ENCODE peak calls at places on chromosomes 12 and 14, in eight cellular contexts. T is transverse colon; Q is stomach; D is cardiac muscle cell; P is heart left ventricle; B is naive thymus-derived CD4-positive, alpha-beta T cell; C is right lobe of liver; S is thoracic aorta. Z is an unnamed sample. For H3K9me3, the result is how much of the 10 kb centered on the place peaks cover.

GRCh38 chr14:38873923-38874612 is 229.0 kb downstream of the SEC23A start:
- DNase-seq in B (no peak), D (no peak), Q (no peak), P (no peak), T (no peak), C (no peak), S (no peak), Z (no peak)

GRCh38 chr12:119614705-119615104 is 21.1 kb downstream of the TMEM233 start:
- DNase-seq in T (no peak), Q (no peak), P (no peak), B (no peak), C (no peak), S (no peak), D (no peak), Z (no peak)

GRCh38 chr14:105472496-105472991 is 2.1 kb upstream of the CRIP2 start:
- DNase-seq in P (peak), T (no peak), S (no peak), B (no peak), Q (peak), C (peak), D (no peak), Z (no peak)

GRCh38 chr14:41925409-41925808 is 318.7 kb downstream of the LRFN5 start:
- DNase-seq in B (no peak), D (peak), C (no peak), T (no peak), P (no peak), S (no peak), Q (no peak), Z (no peak)

GRCh38 chr12:118480235-118480634 is 103.9 kb downstream of the SUDS3 start:
- DNase-seq in P (no peak), B (no peak), C (no peak), T (no peak), S (no peak), Q (no peak), D (no peak), Z (no peak)

GRCh38 chr14:96130854-96131253 is 73.8 kb upstream of the BDKRB2 start:
- DNase-seq in T (no peak), Q (no peak), S (no peak), C (no peak), D (no peak), P (no peak), B (no peak), Z (no peak)

GRCh38 chr12:32273712-32274111 is 125.6 kb upstream of the FGD4 start:
- DNase-seq in S (no peak), D (peak), P (no peak), B (peak), T (peak), C (no peak), Q (no peak), Z (no peak)

GRCh38 chr12:25051583-25052190 is 102.8 kb upstream of the BCAT1 start:
- DNase-seq in B (no peak), T (peak), Q (no peak), C (no peak), S (no peak), P (no peak), D (no peak), Z (peak)

GRCh38 chr14:91511014-91511466 is 930 bp upstream of the PPP4R3A start:
- DNase-seq in P (no peak), Q (no peak), D (no peak), S (no peak), T (no peak), C (no peak), B (no peak), Z (no peak)

GRCh38 chr12:13941258-13942249 is 39.8 kb downstream of the GRIN2B start:
- DNase-seq in T (peak), D (peak), Q (peak), B (no peak), P (peak), C (peak), S (no peak), Z (no peak)

GRCh38 chr12:109732321-109733305 is 19.0 kb downstream of the FAM222A start:
- DNase-seq in C (peak), Q (peak), T (peak), S (no peak), P (peak), D (no peak), B (no peak), Z (no peak)

DNA sequence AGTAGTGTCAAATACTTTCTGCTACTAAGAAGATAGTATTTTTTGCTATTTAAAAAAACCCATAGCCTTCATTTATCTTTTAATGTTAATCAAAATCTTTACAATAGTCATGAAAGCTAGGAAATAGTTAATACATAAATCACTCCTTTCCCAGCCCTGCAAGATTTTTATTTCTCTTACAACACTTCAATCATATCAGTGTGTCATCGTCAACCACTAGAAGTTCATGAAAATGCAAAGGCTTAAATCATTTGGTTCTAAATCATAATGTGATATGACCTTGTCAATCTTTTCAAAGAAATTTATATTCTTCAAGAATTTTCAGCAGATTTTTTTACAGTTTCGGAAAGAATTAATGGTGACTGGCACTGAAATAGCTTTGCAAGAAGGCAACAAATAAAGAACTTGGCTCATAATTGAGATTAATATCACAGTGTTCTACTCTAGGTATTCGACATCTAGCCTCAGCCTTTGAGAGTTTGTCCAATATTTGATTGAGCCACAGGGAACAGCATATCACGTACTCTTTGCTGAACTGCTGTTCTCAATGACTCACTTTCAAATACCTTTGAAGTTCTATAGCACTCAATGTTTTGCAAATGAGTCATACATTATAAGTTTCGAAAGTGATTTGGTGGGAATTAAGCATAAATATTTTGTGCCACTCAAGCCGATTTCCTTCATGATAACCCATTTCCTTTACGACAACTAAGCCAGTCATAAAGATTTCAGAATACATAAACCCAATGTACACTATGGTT is 383.9 kb upstream of the FOXG1 start:
- DNase-seq in Q (no peak), S (no peak), B (no peak), D (no peak), P (no peak), C (no peak), T (no peak), Z (no peak)
- H3K9me3 ChIP-seq in Q (under half), S (under half), B (under half), D (under half), P (under half), C (under half), T (under half), Z (under half)

GRCh38 chr12:95998611-95999300 is 2.6 kb upstream of the HAL start:
- DNase-seq in Q (no peak), D (peak), B (peak), T (peak), C (peak), P (no peak), S (no peak), Z (peak)
- H3K9me3 ChIP-seq in Q (under half), D (under half), B (under half), T (under half), C (under half), P (under half), S (under half), Z (under half)

GRCh38 chr12:130139541-130139940 is 22.7 kb upstream of the FZD10 start:
- DNase-seq in B (no peak), T (no peak), Q (no peak), D (no peak), C (no peak), P (no peak), S (no peak), Z (no peak)
- H3K9me3 ChIP-seq in B (under half), T (under half), Q (under half), D (under half), C (under half), P (under half), S (under half), Z (under half)

GRCh38 chr12:34338751-34339150 is 316.5 kb downstream of the ALG10 start:
- DNase-seq in D (no peak), T (no peak), C (no peak), S (no peak), B (no peak), Q (no peak), P (no peak), Z (no peak)

GRCh38 chr12:34341362-34341733 is 319.1 kb downstream of the ALG10 start:
- DNase-seq in T (no peak), Q (no peak), C (no peak), S (no peak), D (no peak), B (no peak), P (no peak), Z (no peak)

GRCh38 chr12:34342048-34342447 is 319.8 kb downstream of the ALG10 start:
- DNase-seq in T (no peak), C (no peak), Q (no peak), P (no peak), B (no peak), D (no peak), S (no peak), Z (no peak)

GRCh38 chr12:34339922-34340321 is 317.6 kb downstream of the ALG10 start:
- DNase-seq in S (no peak), Q (no peak), C (no peak), B (no peak), P (no peak), D (no peak), T (no peak), Z (no peak)

DNA sequence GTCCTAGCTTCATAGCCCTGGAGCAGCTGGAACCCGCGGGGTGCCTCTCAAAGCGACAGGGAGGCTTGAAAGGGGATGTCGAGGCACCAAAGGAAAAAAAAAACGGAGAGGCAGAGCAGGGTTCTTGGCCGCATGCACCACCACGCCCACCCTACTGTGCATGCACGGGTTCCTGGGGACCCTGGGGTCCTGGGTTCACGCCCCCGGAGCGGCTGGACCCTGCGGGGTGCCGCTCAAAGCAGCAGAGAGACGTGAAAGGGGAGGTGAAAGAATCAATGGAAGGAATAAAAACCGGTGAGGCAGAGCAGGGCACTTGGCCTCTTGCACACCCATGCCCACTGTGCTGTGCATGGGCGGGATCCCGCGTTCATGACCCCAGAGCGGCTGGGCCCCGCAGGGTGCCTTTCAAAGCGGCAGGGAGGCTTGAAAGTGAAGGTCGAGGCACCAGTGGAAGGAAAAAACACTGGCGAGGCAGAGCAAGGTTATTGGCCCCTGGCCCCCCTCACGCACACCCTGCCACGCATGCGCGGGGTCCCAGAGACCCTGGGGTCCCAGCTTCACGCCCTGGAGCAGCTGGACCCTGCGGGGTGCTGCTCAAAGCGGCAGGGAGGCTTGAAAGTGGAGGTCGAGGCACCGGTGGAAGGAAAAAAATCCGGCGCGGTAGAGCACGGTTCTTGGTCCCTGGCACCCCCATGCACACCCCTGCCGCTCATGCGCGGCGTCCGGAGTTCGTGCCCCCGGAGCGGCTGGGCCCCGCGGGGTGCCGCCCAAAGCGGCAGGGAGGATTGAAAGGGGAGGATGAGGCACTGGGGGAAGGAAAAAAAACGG is 318.5 kb downstream of the ALG10 start:
- DNase-seq in P (no peak), S (no peak), C (no peak), B (no peak), D (no peak), Q (no peak), T (no peak), Z (no peak)
- H3K9me3 ChIP-seq in P (under half), S (under half), C (under half), B (half or more), D (under half), Q (half or more), T (under half), Z (under half)

GRCh38 chr12:85998074-85998473 is 124.0 kb downstream of the NTS start:
- DNase-seq in Q (no peak), T (no peak), C (no peak), P (no peak), D (no peak), B (no peak), S (no peak), Z (no peak)

GRCh38 chr12:85993746-85994145 is 119.7 kb downstream of the NTS start:
- DNase-seq in B (no peak), S (no peak), Q (no peak), P (no peak), D (no peak), C (no peak), T (no peak), Z (no peak)

DNA sequence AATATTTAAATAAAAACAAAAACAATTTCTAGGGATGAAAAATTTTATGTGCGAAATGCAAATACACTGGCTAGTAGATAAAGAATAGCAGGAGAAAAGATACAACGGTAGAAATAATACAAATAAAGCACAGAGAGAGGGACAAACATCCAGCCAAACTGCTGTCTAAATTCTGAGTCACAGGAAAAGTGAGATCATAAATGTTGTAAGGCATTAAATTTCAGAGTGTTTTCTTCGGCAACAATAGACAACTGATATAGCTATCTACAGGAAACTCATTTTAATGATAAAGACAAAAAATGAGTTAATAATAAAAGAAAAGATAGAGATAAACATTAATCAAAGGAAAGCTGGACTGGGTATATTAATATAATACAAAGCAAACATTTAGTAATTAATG is 122.2 kb downstream of the NTS start:
- DNase-seq in B (no peak), S (no peak), T (no peak), Q (no peak), P (no peak), D (no peak), C (no peak), Z (no peak)
- H3K9me3 ChIP-seq in B (under half), S (under half), T (under half), Q (half or more), P (under half), D (under half), C (under half), Z (under half)